ENCODE peak calls at places on chromosomes 4 and X, in seven cellular contexts. One of them, this sample, is unnamed.

GRCh38 chrX:31038585-31039326 is 33.1 kb downstream of the FTHL17 start:
- DNase-seq in sigmoid colon: no peak
- DNase-seq in choroid plexus epithelial cell: peak
- DNase-seq in hepatocyte: peak
- DNase-seq in pancreas: no peak
- DNase-seq in AG04449: no peak
- DNase-seq in psoas muscle: no peak
- DNase-seq in this sample: peak

GRCh38 chrX:47311857-47312774 is 58.3 kb upstream of the ZNF157 start:
- DNase-seq in AG04449: peak
- DNase-seq in hepatocyte: peak
- DNase-seq in psoas muscle: no peak
- DNase-seq in choroid plexus epithelial cell: peak
- DNase-seq in pancreas: peak
- DNase-seq in sigmoid colon: peak
- DNase-seq in this sample: peak

GRCh38 chr4:23866450-23866849 is 23.4 kb downstream of the PPARGC1A start:
- DNase-seq in hepatocyte: no peak
- DNase-seq in AG04449: no peak
- DNase-seq in choroid plexus epithelial cell: no peak
- DNase-seq in sigmoid colon: no peak
- DNase-seq in pancreas: no peak
- DNase-seq in psoas muscle: no peak
- DNase-seq in this sample: no peak

GRCh38 chrX:107979534-107979933 is 2.6 kb downstream of the TEX13B start:
- DNase-seq in AG04449: no peak
- DNase-seq in psoas muscle: no peak
- DNase-seq in choroid plexus epithelial cell: no peak
- DNase-seq in hepatocyte: no peak
- DNase-seq in sigmoid colon: no peak
- DNase-seq in pancreas: no peak
- DNase-seq in this sample: peak

GRCh38 chr4:182938213-182938645 is 21.0 kb upstream of the DCTD start:
- DNase-seq in pancreas: peak
- DNase-seq in psoas muscle: peak
- DNase-seq in sigmoid colon: peak
- DNase-seq in AG04449: no peak
- DNase-seq in hepatocyte: peak
- DNase-seq in choroid plexus epithelial cell: peak
- DNase-seq in this sample: peak

GRCh38 chr4:89164400-89164799 is 53.1 kb downstream of the TIGD2 start:
- DNase-seq in hepatocyte: no peak
- DNase-seq in AG04449: no peak
- DNase-seq in psoas muscle: no peak
- DNase-seq in choroid plexus epithelial cell: no peak
- DNase-seq in sigmoid colon: no peak
- DNase-seq in pancreas: no peak
- DNase-seq in this sample: no peak

GRCh38 chrX:21991504-21991903 is 40.6 kb upstream of the PHEX start:
- DNase-seq in choroid plexus epithelial cell: no peak
- DNase-seq in psoas muscle: no peak
- DNase-seq in sigmoid colon: no peak
- DNase-seq in hepatocyte: no peak
- DNase-seq in AG04449: no peak
- DNase-seq in pancreas: no peak
- DNase-seq in this sample: no peak

GRCh38 chr4:37453361-37454262 is 209.1 kb downstream of the NWD2 start:
- DNase-seq in psoas muscle: peak
- DNase-seq in sigmoid colon: peak
- DNase-seq in AG04449: no peak
- DNase-seq in choroid plexus epithelial cell: peak
- DNase-seq in hepatocyte: peak
- DNase-seq in pancreas: peak
- DNase-seq in this sample: peak

GRCh38 chr4:76305033-76305687 is 1.4 kb upstream of the STBD1 start:
- DNase-seq in sigmoid colon: no peak
- DNase-seq in choroid plexus epithelial cell: no peak
- DNase-seq in psoas muscle: no peak
- DNase-seq in hepatocyte: no peak
- DNase-seq in AG04449: no peak
- DNase-seq in pancreas: no peak
- DNase-seq in this sample: no peak

GRCh38 chr4:159174645-159175147 is 71.8 kb downstream of the RAPGEF2 start:
- DNase-seq in sigmoid colon: no peak
- DNase-seq in pancreas: no peak
- DNase-seq in psoas muscle: no peak
- DNase-seq in choroid plexus epithelial cell: no peak
- DNase-seq in AG04449: no peak
- DNase-seq in hepatocyte: no peak
- DNase-seq in this sample: no peak

GRCh38 chr4:79869597-79870336 is 203.3 kb downstream of the ANTXR2 start:
- DNase-seq in psoas muscle: no peak
- DNase-seq in sigmoid colon: no peak
- DNase-seq in choroid plexus epithelial cell: no peak
- DNase-seq in hepatocyte: no peak
- DNase-seq in AG04449: no peak
- DNase-seq in pancreas: no peak
- DNase-seq in this sample: no peak

GRCh38 chr4:71614626-71615025 is 169.3 kb downstream of the GC start:
- DNase-seq in sigmoid colon: no peak
- DNase-seq in hepatocyte: no peak
- DNase-seq in AG04449: no peak
- DNase-seq in psoas muscle: no peak
- DNase-seq in choroid plexus epithelial cell: no peak
- DNase-seq in pancreas: no peak
- DNase-seq in this sample: peak

GRCh38 chrX:57677132-57677858 is 2.8 kb downstream of the NLRP2B start:
- DNase-seq in choroid plexus epithelial cell: peak
- DNase-seq in hepatocyte: no peak
- DNase-seq in sigmoid colon: no peak
- DNase-seq in psoas muscle: no peak
- DNase-seq in AG04449: no peak
- DNase-seq in pancreas: no peak
- DNase-seq in this sample: no peak

GRCh38 chrX:11100281-11101035 is 10.7 kb upstream of the HCCS start:
- DNase-seq in hepatocyte: peak
- DNase-seq in AG04449: peak
- DNase-seq in choroid plexus epithelial cell: peak
- DNase-seq in psoas muscle: no peak
- DNase-seq in sigmoid colon: peak
- DNase-seq in pancreas: no peak
- DNase-seq in this sample: peak

GRCh38 chr4:74768857-74769525 is 25.3 kb downstream of the BTC start:
- DNase-seq in choroid plexus epithelial cell: peak
- DNase-seq in sigmoid colon: no peak
- DNase-seq in AG04449: no peak
- DNase-seq in psoas muscle: no peak
- DNase-seq in hepatocyte: peak
- DNase-seq in pancreas: no peak
- DNase-seq in this sample: peak

GRCh38 chr4:152945639-152946038 is 9.5 kb downstream of the FHDC1 start:
- DNase-seq in sigmoid colon: no peak
- DNase-seq in choroid plexus epithelial cell: no peak
- DNase-seq in hepatocyte: no peak
- DNase-seq in psoas muscle: no peak
- DNase-seq in pancreas: no peak
- DNase-seq in AG04449: no peak
- DNase-seq in this sample: no peak

GRCh38 chr4:25908491-25908901 is 5.5 kb upstream of the SMIM20 start:
- DNase-seq in pancreas: no peak
- DNase-seq in psoas muscle: no peak
- DNase-seq in hepatocyte: peak
- DNase-seq in choroid plexus epithelial cell: peak
- DNase-seq in AG04449: peak
- DNase-seq in sigmoid colon: no peak
- DNase-seq in this sample: peak

GRCh38 chr4:123555500-123556273 is 159.1 kb downstream of the SPRY1 start:
- DNase-seq in psoas muscle: peak
- DNase-seq in sigmoid colon: peak
- DNase-seq in AG04449: peak
- DNase-seq in hepatocyte: peak
- DNase-seq in choroid plexus epithelial cell: peak
- DNase-seq in pancreas: peak
- DNase-seq in this sample: peak

GRCh38 chr4:86452323-86452995 is 92.6 kb upstream of the MAPK10 start:
- DNase-seq in pancreas: no peak
- DNase-seq in hepatocyte: no peak
- DNase-seq in sigmoid colon: no peak
- DNase-seq in psoas muscle: no peak
- DNase-seq in AG04449: no peak
- DNase-seq in choroid plexus epithelial cell: peak
- DNase-seq in this sample: no peak

GRCh38 chrX:40108084-40108958 is 10.6 kb upstream of the BCOR start:
- DNase-seq in choroid plexus epithelial cell: peak
- DNase-seq in pancreas: peak
- DNase-seq in sigmoid colon: peak
- DNase-seq in AG04449: no peak
- DNase-seq in psoas muscle: peak
- DNase-seq in hepatocyte: peak
- DNase-seq in this sample: no peak

GRCh38 chr4:127256500-127256899 is 376.3 kb upstream of the INTU start:
- DNase-seq in sigmoid colon: no peak
- DNase-seq in hepatocyte: no peak
- DNase-seq in AG04449: no peak
- DNase-seq in pancreas: no peak
- DNase-seq in choroid plexus epithelial cell: no peak
- DNase-seq in psoas muscle: no peak
- DNase-seq in this sample: no peak

GRCh38 chrX:149286940-149287349 is 218.2 kb downstream of the IDS start:
- DNase-seq in pancreas: no peak
- DNase-seq in sigmoid colon: no peak
- DNase-seq in psoas muscle: no peak
- DNase-seq in AG04449: no peak
- DNase-seq in choroid plexus epithelial cell: peak
- DNase-seq in hepatocyte: peak
- DNase-seq in this sample: peak

GRCh38 chrX:32852203-32852602 is 359.1 kb downstream of the DMD start:
- DNase-seq in pancreas: no peak
- DNase-seq in hepatocyte: no peak
- DNase-seq in sigmoid colon: no peak
- DNase-seq in choroid plexus epithelial cell: no peak
- DNase-seq in psoas muscle: no peak
- DNase-seq in AG04449: no peak
- DNase-seq in this sample: peak

DNA sequence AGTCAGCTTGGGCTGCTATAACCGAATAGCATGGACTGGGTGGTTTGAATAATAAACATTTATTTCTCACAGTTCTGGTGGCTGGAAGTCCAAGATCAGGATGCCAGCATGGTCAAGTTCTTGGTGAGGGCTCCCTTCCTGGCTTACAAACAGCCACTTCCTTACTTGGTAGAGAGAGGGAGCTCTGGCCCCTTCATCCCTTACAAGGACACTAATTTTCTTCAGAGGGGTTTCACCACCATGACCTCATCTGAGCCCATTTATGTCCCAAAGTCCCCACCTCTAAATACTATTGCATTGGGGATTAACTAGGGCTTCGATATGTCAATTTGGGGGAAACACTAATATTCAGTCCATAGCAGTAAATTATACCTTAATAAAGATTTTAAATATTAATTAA is 61.8 kb downstream of the CLNK start:
- DNase-seq in hepatocyte: no peak
- DNase-seq in pancreas: no peak
- DNase-seq in AG04449: no peak
- DNase-seq in psoas muscle: no peak
- DNase-seq in choroid plexus epithelial cell: peak
- DNase-seq in sigmoid colon: no peak
- DNase-seq in this sample: peak
- TF ChIP-seq CTCF in hepatocyte: peak
- TF ChIP-seq CTCF in pancreas: no peak
- TF ChIP-seq CTCF in AG04449: no peak
- TF ChIP-seq CTCF in psoas muscle: no peak
- TF ChIP-seq CTCF in choroid plexus epithelial cell: peak
- TF ChIP-seq CTCF in sigmoid colon: no peak
- TF ChIP-seq CTCF in this sample: peak

DNA sequence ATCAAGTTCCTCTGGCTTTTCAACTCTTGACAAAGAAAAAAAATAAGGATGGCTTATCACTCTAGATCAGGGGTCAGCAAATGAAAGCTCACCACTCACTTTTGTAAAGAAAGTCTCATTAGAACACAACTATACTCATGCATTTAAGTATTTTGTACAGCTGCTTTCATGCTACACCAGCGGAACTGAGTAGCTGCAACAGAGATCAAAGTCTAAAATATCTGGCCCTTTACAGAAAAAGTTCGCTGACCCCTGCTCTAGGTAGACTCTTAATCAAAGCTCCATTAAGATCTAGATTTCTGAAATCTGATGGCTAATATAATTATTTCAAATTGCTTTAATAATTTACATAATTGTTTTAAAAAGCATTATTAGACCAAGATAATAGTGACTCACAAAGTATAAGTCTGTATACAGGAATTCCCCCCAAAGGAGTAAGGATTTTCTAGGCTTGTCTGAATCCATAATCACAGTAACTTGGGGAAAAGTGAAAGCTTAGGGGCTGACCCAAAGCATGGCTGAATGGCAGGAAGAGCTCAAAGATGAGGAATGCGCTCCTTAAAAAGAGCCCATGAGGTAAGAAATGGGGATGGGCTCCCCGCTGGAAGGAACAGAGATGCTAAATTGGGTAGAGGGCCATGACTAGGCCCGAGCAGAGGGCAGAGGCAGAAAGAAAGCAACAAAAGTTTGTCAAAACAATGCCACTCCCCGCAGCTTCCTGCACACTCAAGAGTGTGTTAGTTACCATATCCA is 140.3 kb downstream of the SH3KBP1 start:
- DNase-seq in AG04449: no peak
- DNase-seq in sigmoid colon: no peak
- DNase-seq in psoas muscle: no peak
- DNase-seq in hepatocyte: no peak
- DNase-seq in pancreas: no peak
- DNase-seq in choroid plexus epithelial cell: no peak
- DNase-seq in this sample: no peak
- H3K4me3 ChIP-seq in AG04449: no peak
- H3K4me3 ChIP-seq in sigmoid colon: no peak
- H3K4me3 ChIP-seq in psoas muscle: no peak
- H3K4me3 ChIP-seq in hepatocyte: no peak
- H3K4me3 ChIP-seq in pancreas: no peak
- H3K4me3 ChIP-seq in choroid plexus epithelial cell: no peak
- H3K4me3 ChIP-seq in this sample: no peak

GRCh38 chrX:72105436-72105835 is 26.3 kb downstream of the RTL5 start:
- DNase-seq in pancreas: no peak
- DNase-seq in choroid plexus epithelial cell: no peak
- DNase-seq in AG04449: no peak
- DNase-seq in psoas muscle: no peak
- DNase-seq in hepatocyte: no peak
- DNase-seq in sigmoid colon: no peak
- DNase-seq in this sample: no peak
- TF ChIP-seq CTCF in pancreas: no peak
- TF ChIP-seq CTCF in choroid plexus epithelial cell: no peak
- TF ChIP-seq CTCF in AG04449: no peak
- TF ChIP-seq CTCF in psoas muscle: no peak
- TF ChIP-seq CTCF in hepatocyte: no peak
- TF ChIP-seq CTCF in sigmoid colon: no peak
- TF ChIP-seq CTCF in this sample: no peak

DNA sequence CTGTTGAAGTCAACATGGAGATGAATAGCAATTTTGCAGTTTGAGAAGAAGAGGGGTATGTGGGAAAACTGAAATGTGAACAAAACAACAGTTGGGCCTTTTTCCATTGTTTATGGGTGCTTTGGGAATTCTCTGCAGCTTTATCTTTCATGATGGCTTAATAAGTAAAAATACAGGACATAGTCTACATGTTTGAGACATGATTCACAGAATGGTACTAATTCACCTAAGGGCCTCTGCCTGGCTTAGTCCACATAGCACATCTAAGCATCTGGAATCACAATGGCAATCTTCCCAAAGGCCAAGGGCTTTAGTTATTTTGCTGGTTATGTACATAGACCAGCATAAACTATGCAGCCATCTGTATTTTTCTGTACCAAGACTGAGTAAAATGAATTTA is 512.8 kb upstream of the FAT1 start:
- DNase-seq in hepatocyte: peak
- DNase-seq in psoas muscle: no peak
- DNase-seq in pancreas: no peak
- DNase-seq in sigmoid colon: no peak
- DNase-seq in AG04449: peak
- DNase-seq in choroid plexus epithelial cell: peak
- DNase-seq in this sample: peak
- H3K4me3 ChIP-seq in hepatocyte: no peak
- H3K4me3 ChIP-seq in psoas muscle: no peak
- H3K4me3 ChIP-seq in pancreas: no peak
- H3K4me3 ChIP-seq in sigmoid colon: no peak
- H3K4me3 ChIP-seq in AG04449: no peak
- H3K4me3 ChIP-seq in choroid plexus epithelial cell: no peak
- H3K4me3 ChIP-seq in this sample: no peak